ENCODE peak calls at places on chromosomes 4 and X, in nine cellular contexts. I is lower lobe of right lung; J is breast epithelium; E is psoas muscle; C is ovary; B is tibial nerve; Y is keratinocyte; K is CD8-positive, alpha-beta T cell; G is PC-3. L is an unnamed sample.

GRCh38 chr4:21656832-21657231 is 291.7 kb downstream of the KCNIP4 start:
- DNase-seq in B (no peak), G (peak; percentile 40), I (no peak), J (no peak), C (no peak), K (no peak), E (no peak), Y (no peak), L (no peak)

GRCh38 chr4:155722816-155723499 is 35.9 kb upstream of the GUCY1B1 start:
- DNase-seq in J (no peak), K (no peak), C (no peak), I (no peak), G (peak; percentile 35), E (no peak), Y (no peak), B (no peak), L (no peak)

GRCh38 chr4:82744284-82744963 is 54.2 kb downstream of the SCD5 start:
- DNase-seq in C (no peak), J (peak; percentile 26), E (no peak), I (peak; percentile 56), G (peak; percentile 2), B (no peak), Y (peak; percentile 92), K (no peak), L (no peak)

GRCh38 chr4:109301691-109302365 is 630 bp downstream of the COL25A1 start:
- DNase-seq in I (no peak), K (no peak), E (no peak), J (no peak), Y (no peak), B (no peak), C (peak; percentile 30), G (no peak), L (no peak)

GRCh38 chr4:26105815-26106699 is 192.0 kb downstream of the SMIM20 start:
- DNase-seq in B (no peak), J (no peak), Y (no peak), E (no peak), G (peak; percentile 65), K (no peak), C (no peak), I (no peak), L (no peak)

GRCh38 chrX:110216027-110216426 is 101.9 kb downstream of the AMMECR1 start:
- DNase-seq in K (no peak), Y (no peak), G (no peak), C (no peak), J (no peak), I (no peak), E (no peak), B (no peak), L (no peak)

GRCh38 chr4:158656439-158656838 is 15.2 kb downstream of the C4orf46 start:
- DNase-seq in Y (no peak), E (no peak), J (no peak), K (no peak), B (no peak), G (no peak), C (no peak), I (no peak), L (no peak)

GRCh38 chr4:121988950-121989349 is 37.1 kb upstream of the TRPC3 start:
- DNase-seq in K (no peak), J (no peak), Y (no peak), B (no peak), I (no peak), G (no peak), C (no peak), E (no peak), L (no peak)

DNA sequence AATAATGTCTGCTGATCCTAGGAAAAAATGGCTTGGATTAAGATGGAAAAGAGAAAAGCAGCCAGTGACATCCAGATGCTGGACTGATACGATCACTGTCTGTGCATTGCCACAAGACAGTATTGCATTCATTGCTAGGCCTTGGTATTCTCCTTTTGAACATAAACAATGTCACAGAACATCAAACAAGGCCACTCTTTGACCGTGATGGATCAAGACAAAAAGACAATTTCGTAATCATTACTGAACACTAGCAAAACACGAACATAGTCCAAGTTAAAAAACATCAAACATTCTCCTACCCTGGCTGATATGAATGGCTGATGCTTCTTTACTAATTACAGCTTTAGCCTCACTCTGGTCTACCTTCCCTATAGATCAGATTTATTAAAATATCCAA is 374.1 kb upstream of the CXorf51B start:
- DNase-seq in Y (no peak), B (no peak), E (no peak), J (no peak), C (no peak), G (no peak), I (no peak), K (no peak), L (no peak)
- H3K9me3 ChIP-seq in Y (peaks cover 3% of the 10 kb centered on the region), B (no peaks in the 10 kb centered on the region), E (no peaks in the 10 kb centered on the region), J (no peaks in the 10 kb centered on the region), C (no peaks in the 10 kb centered on the region), G (no peaks in the 10 kb centered on the region), I (no peaks in the 10 kb centered on the region), K (no peaks in the 10 kb centered on the region), L (no peaks in the 10 kb centered on the region)

DNA sequence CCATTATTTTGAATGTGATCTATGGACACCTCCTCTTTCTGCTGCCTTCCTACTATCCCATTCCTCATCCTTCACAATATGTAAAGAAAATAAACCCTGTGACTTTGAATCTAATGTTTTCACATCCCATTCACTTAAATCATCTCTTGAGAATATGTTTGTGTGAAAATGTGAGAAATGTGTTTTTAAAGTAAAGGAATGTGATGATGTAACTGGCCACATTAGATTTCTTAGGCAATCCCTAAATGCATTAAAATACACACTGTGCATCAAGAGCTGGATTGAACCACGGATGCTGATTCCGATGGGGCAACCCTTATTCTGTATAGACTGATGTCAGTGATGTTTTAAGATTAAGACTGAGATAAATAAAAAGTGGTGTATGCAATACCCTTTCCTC is 558.9 kb upstream of the TENM3 start:
- DNase-seq in E (no peak), K (no peak), C (no peak), I (no peak), Y (no peak), G (no peak), B (no peak), J (no peak), L (no peak)
- H3K9me3 ChIP-seq in E (no peaks in the 10 kb centered on the region), K (no peaks in the 10 kb centered on the region), C (no peaks in the 10 kb centered on the region), I (no peaks in the 10 kb centered on the region), Y (no peaks in the 10 kb centered on the region), G (no peaks in the 10 kb centered on the region), B (no peaks in the 10 kb centered on the region), J (no peaks in the 10 kb centered on the region), L (no peaks in the 10 kb centered on the region)

GRCh38 chr4:2103843-2104547 is 44.9 kb downstream of the NAT8L start:
- DNase-seq in E (no peak), B (no peak), J (no peak), Y (no peak), G (no peak), C (no peak), I (no peak), K (no peak), L (no peak)
- H3K9me3 ChIP-seq in E (peaks cover 14% of the 10 kb centered on the region), B (peaks cover 18% of the 10 kb centered on the region), J (peaks cover 17% of the 10 kb centered on the region), Y (no peaks in the 10 kb centered on the region), G (no peaks in the 10 kb centered on the region), C (peaks cover 3% of the 10 kb centered on the region), I (peaks cover 16% of the 10 kb centered on the region), K (peaks cover 12% of the 10 kb centered on the region), L (no peaks in the 10 kb centered on the region)

DNA sequence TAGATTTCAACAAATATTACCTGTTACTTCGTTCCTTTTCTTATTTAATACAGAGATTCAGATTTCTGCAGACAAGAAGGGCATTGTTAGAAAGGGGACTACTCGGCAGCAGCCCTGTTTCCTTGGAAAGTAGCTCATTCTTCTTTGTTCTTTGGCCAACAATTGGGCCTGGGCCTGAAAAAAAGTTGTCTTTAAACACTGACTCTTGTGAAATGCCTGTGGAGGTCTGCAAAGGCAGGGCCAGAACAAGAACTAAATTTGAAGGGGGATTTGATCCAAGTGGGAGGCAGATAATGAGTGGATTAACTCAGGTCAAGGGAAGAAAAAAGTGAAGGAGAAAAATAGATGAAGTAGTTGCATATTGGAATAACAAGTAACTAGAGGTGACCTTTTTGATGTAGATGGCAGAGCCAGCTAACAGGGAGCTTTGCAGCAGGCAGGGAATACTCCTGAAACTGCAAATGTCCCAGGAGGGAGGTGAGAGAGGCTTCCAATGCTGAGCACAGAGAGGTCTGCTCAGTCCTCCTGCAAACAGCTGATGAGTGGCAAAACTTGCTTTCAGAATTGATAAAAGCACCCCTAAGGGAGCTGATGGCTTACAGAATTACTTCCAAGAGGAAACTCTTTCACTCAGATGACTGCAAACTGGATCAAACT is 393.2 kb upstream of the HS3ST1 start:
- DNase-seq in I (no peak), K (no peak), G (no peak), Y (no peak), B (no peak), E (no peak), C (no peak), J (no peak), L (no peak)
- H3K9me3 ChIP-seq in I (no peaks in the 10 kb centered on the region), K (no peaks in the 10 kb centered on the region), G (no peaks in the 10 kb centered on the region), Y (no peaks in the 10 kb centered on the region), B (no peaks in the 10 kb centered on the region), E (no peaks in the 10 kb centered on the region), C (no peaks in the 10 kb centered on the region), J (no peaks in the 10 kb centered on the region), L (no peaks in the 10 kb centered on the region)

GRCh38 chrX:94635003-94635402 is 961.0 kb downstream of the FAM133A start:
- DNase-seq in C (no peak), E (no peak), G (no peak), Y (no peak), I (no peak), J (no peak), B (no peak), K (no peak), L (no peak)
- H3K9me3 ChIP-seq in C (no peaks in the 10 kb centered on the region), E (no peaks in the 10 kb centered on the region), G (no peaks in the 10 kb centered on the region), Y (peaks cover 2% of the 10 kb centered on the region), I (no peaks in the 10 kb centered on the region), J (peaks cover 12% of the 10 kb centered on the region), B (no peaks in the 10 kb centered on the region), K (no peaks in the 10 kb centered on the region), L (no peaks in the 10 kb centered on the region)

L was measured in T-helper 17 cell.